ENCODE peak calls at places on chromosomes 1 and 21, in five cellular contexts. T, P, B, I and E are unnamed samples.

GRCh38 chr1:44354268-44354839 is 703 bp downstream of the ERI3 start:
- DNase-seq in I (peak; percentile 21), P (peak; percentile 23), T (peak; percentile 7), B (no peak), E (no peak)

GRCh38 chr1:199173356-199173755 is 534.5 kb downstream of the PTPRC start:
- DNase-seq in B (no peak), T (no peak), P (no peak), I (no peak), E (peak; percentile 92)

GRCh38 chr1:20227704-20228103 is 41.4 kb upstream of the PLA2G2C start:
- DNase-seq in P (no peak), T (no peak), I (no peak), B (no peak), E (no peak)

GRCh38 chr21:45252448-45252925 is 35.2 kb downstream of the POFUT2 start:
- DNase-seq in T (no peak), B (no peak), P (no peak), I (no peak), E (no peak)

GRCh38 chr1:92831368-92831761 is 475 bp upstream of the RPL5 start:
- DNase-seq in T (no peak), I (no peak), B (no peak), P (no peak), E (no peak)

GRCh38 chr1:17439250-17440073 is at the start of gene RCC2:
- DNase-seq in B (peak; percentile 43), P (peak; percentile 84), I (peak; percentile 87), T (peak; percentile 69), E (no peak)

GRCh38 chr1:55234016-55234415 is 18.9 kb upstream of the USP24 start:
- DNase-seq in T (no peak), I (no peak), B (no peak), P (peak; percentile 31), E (no peak)

GRCh38 chr1:75632350-75632949 is 21.5 kb upstream of the SLC44A5 start:
- DNase-seq in I (peak; percentile 50), B (peak; percentile 13), T (peak; percentile 70), P (peak; percentile 37), E (no peak)

GRCh38 chr1:219580019-219580676 is 32.8 kb downstream of the ZC3H11B start:
- DNase-seq in P (peak; percentile 54), T (no peak), I (no peak), B (no peak), E (no peak)

GRCh38 chr1:112395832-112396667 is at the start of gene CTTNBP2NL:
- DNase-seq in I (peak; percentile 92), P (peak; percentile 95), T (peak; percentile 95), B (peak; percentile 88), E (no peak)

GRCh38 chr1:36675931-36676562 is 193.3 kb upstream of the CSF3R start:
- DNase-seq in T (no peak), P (no peak), I (no peak), B (no peak), E (no peak)

GRCh38 chr1:165075725-165076370 is 280.7 kb downstream of the LMX1A start:
- DNase-seq in B (no peak), I (peak; percentile 25), T (peak; percentile 24), P (peak; percentile 20), E (no peak)

DNA sequence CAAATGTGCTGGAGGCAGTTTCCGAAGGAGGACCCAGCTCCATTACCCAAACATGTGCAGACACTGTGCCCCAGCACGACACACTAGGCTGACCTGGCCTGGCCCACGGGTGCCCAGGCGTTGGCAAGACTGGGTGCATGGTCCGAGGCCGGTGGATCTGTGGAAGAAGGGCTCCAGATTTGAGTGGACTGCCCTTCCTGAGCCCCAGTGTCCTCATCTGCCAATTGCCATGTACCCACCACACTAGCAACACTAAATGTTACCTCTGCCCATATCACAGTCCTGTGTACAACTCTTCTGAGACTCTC is 124.7 kb downstream of the DMRTB1 start:
- DNase-seq in T (no peak), I (no peak), B (no peak), P (no peak), E (no peak)
- TF ChIP-seq EZH2 in T (no peak), I (no peak), B (no peak), P (no peak), E (no peak)

DNA sequence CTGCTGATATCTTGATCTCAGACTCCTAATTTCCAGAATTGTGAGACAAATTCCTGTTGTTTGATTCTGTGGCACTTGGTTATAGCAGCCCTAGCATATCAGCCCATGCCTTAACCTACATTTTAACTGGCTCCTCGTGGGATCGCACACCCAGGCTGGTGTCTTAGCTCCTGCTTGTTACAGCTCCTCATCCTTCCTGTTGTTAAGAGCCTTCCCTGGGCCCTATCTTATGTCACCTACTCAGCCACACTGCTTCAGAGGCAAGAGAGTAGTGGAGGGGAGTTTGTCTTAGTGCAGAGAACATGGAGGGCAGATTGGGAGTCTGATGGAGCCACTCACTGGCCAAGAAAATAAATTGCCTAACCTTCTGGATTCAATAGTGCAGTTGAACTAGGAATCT is 131.0 kb downstream of the ROR1 start:
- DNase-seq in P (no peak), T (no peak), I (no peak), B (no peak), E (no peak)
- TF ChIP-seq EZH2 in P (no peak), T (no peak), I (no peak), B (no peak), E (no peak)

GRCh38 chr1:87510540-87510939 is 181.9 kb downstream of the LMO4 start:
- DNase-seq in I (no peak), T (no peak), P (no peak), B (no peak), E (no peak)

GRCh38 chr1:87512431-87512830 is 183.8 kb downstream of the LMO4 start:
- DNase-seq in P (peak; percentile 39), I (no peak), B (no peak), T (no peak), E (no peak)

GRCh38 chr1:87513971-87514660 is 185.4 kb downstream of the LMO4 start:
- DNase-seq in I (no peak), T (no peak), P (peak; percentile 2), B (no peak), E (no peak)

GRCh38 chr1:87513270-87513669 is 184.6 kb downstream of the LMO4 start:
- DNase-seq in I (no peak), P (peak; percentile 53), T (no peak), B (no peak), E (no peak)

GRCh38 chr1:87511449-87511848 is 182.8 kb downstream of the LMO4 start:
- DNase-seq in B (no peak), T (no peak), I (no peak), P (no peak), E (no peak)
- TF ChIP-seq EZH2 in B (no peak), T (no peak), I (no peak), P (no peak), E (no peak)

GRCh38 chr21:43848771-43849170 is 16.3 kb upstream of the AGPAT3 start:
- DNase-seq in I (no peak), P (no peak), B (no peak), T (no peak), E (no peak)
- TF ChIP-seq EZH2 in I (no peak), P (no peak), B (no peak), T (no peak), E (no peak)

GRCh38 chr1:220889848-220890287 is 10.6 kb downstream of the HLX start:
- DNase-seq in P (no peak), B (no peak), T (no peak), I (no peak), E (no peak)
- TF ChIP-seq EZH2 in P (no peak), B (no peak), T (no peak), I (no peak), E (no peak)

GRCh38 chr1:47417129-47418044 is 1.3 kb downstream of the FOXE3 start:
- DNase-seq in P (no peak), T (no peak), I (no peak), B (no peak), E (no peak)

GRCh38 chr1:47418681-47419272 is 2.7 kb downstream of the FOXE3 start:
- DNase-seq in T (no peak), B (no peak), P (no peak), I (no peak), E (no peak)

GRCh38 chr1:47415728-47416318 is at the start of gene FOXE3:
- DNase-seq in T (no peak), B (no peak), P (no peak), I (no peak), E (no peak)

GRCh38 chr1:47416319-47417128 is 439 bp downstream of the FOXE3 start:
- DNase-seq in P (no peak), T (peak; percentile 6), I (no peak), B (no peak), E (no peak)

DNA sequence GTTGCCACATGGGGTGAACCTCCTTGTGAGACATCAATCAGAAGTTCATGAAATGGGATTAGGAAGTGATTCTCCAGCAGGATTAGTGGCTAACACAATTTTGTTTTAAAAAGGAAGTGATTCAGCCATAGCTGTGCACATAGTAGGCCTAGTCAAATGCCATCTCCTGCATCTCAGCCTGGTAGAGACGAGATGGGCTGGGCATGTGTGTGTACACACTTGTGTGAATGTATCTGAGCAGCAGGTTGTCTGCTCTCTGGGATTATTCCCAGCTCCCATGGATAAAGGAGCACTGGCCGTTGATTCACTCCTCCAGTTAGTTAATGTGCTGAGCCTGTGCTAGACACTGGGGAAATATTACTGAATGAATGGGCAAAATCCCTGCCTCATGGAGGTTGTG is 2.0 kb downstream of the FOXE3 start:
- DNase-seq in I (no peak), B (no peak), P (no peak), T (no peak), E (no peak)
- TF ChIP-seq EZH2 in I (no peak), B (no peak), P (no peak), T (no peak), E (no peak)

GRCh38 chr1:232629250-232630046 is 485 bp downstream of the SIPA1L2 start:
- DNase-seq in B (no peak), T (peak; percentile 46), I (no peak), P (peak; percentile 13), E (no peak)
- TF ChIP-seq EZH2 in B (no peak), T (no peak), I (no peak), P (no peak), E (no peak)

DNA sequence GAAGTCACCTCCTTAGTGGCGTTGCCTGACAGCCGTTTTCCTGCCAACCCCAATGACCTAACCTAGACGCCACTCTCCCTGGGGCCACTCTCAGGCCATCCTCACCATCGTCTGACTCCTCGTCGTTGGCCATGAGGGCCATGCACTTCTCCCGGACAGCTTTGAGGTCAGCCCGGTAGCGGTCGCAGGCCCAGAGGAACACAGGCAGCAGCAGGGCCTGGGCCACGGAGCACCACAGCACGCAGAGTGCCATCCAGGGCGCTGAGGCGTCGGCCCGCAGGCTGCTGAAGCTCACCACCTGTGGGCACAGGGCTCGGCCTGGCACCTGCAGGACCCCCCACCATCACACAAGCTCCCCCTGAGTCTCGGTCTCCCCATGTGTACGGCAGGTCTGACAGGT is 7.3 kb downstream of the HES3 start:
- DNase-seq in T (no peak), P (no peak), B (no peak), I (no peak), E (no peak)
- TF ChIP-seq EZH2 in T (no peak), P (no peak), B (no peak), I (no peak), E (no peak)

DNA sequence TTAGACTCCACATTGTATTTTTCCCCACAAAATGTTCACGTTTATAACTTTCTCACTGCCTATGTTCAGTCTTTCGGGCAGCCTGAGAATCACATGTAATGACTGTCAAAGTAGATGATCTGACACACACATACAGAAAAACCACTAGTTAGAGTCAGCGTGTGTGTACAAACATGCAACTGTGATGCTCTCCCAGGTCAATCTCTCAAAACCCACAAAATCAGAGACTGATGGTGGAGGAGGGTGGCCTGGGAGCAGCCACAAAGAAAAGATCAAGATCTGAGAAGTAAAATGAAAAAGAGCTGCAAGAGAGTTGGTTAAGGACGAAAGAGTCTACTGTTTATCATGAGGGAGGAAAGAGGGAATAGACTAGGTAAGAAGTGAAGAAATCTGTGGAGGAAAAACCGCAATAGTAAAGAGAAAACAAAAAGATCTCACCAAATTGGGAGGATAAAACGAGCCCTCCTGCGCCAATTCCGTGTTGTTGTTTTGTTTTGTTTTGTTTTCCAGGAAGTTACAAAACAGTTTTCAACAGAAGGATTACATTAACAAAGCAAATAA is 2.3 kb downstream of the EGLN1 start:
- DNase-seq in P (peak; percentile 14), T (peak; percentile 36), B (no peak), I (peak; percentile 31), E (no peak)
- TF ChIP-seq EZH2 in P (no peak), T (no peak), B (no peak), I (no peak), E (no peak)